ENCODE peak calls at places on chromosomes 3 and 15, in six cellular contexts. V, P, J, F, M and O are unnamed samples.

GRCh38 chr3:73808862-73809509 is 184.2 kb upstream of the PDZRN3 start:
- DNase-seq in F (no peak), V (no peak), J (no peak), P (no peak), M (no peak), O (no peak)

GRCh38 chr15:93043621-93044300 is 45.2 kb downstream of the RGMA start:
- DNase-seq in P (no peak), V (no peak), J (no peak), F (peak), M (no peak), O (no peak)

GRCh38 chr15:101167791-101168462 is 83.9 kb downstream of the CHSY1 start:
- DNase-seq in F (peak), J (no peak), P (no peak), M (peak), V (no peak), O (peak)

GRCh38 chr3:52070724-52071621 is 14.6 kb upstream of the DUSP7 start:
- DNase-seq in F (no peak), P (peak), J (no peak), M (no peak), V (no peak), O (no peak)

GRCh38 chr3:12894629-12895028 is 53.3 kb upstream of the RPL32 start:
- DNase-seq in V (no peak), J (no peak), M (peak), P (no peak), F (no peak), O (no peak)

GRCh38 chr3:22471557-22471956 is 720.5 kb upstream of the ZNF385D start:
- DNase-seq in V (no peak), M (no peak), P (no peak), F (no peak), J (no peak), O (no peak)

GRCh38 chr3:113532698-113533533 is 561 bp downstream of the SIDT1 start:
- DNase-seq in M (no peak), F (no peak), J (no peak), P (peak), V (no peak), O (no peak)

GRCh38 chr3:104632947-104633346 is 733.8 kb upstream of the ALCAM start:
- DNase-seq in V (no peak), F (no peak), P (no peak), M (no peak), J (no peak), O (no peak)

GRCh38 chr3:134646086-134646485 is 4.7 kb downstream of the KY start:
- DNase-seq in M (no peak), P (no peak), V (no peak), J (no peak), F (no peak), O (no peak)

GRCh38 chr3:11610044-11610671 is 33.6 kb downstream of the VGLL4 start:
- DNase-seq in M (peak), J (no peak), F (no peak), V (no peak), P (peak), O (no peak)

GRCh38 chr15:31027948-31028586 is 36.6 kb upstream of the MTMR10 start:
- DNase-seq in P (peak), M (no peak), J (no peak), V (no peak), F (no peak), O (no peak)

GRCh38 chr3:114406922-114407321 is 113.1 kb downstream of the TIGIT start:
- DNase-seq in P (no peak), V (no peak), F (no peak), M (no peak), J (no peak), O (no peak)

GRCh38 chr15:80706161-80706560 is 11.1 kb downstream of the ABHD17C start:
- DNase-seq in V (no peak), J (no peak), P (no peak), F (no peak), M (no peak), O (no peak)

GRCh38 chr15:83602021-83602420 is 51.9 kb upstream of the ADAMTSL3 start:
- DNase-seq in J (no peak), F (no peak), V (no peak), M (no peak), P (no peak), O (peak)

GRCh38 chr3:42552830-42553229 is 28.9 kb downstream of the SEC22C start:
- DNase-seq in F (no peak), V (no peak), J (no peak), M (no peak), P (no peak), O (no peak)

GRCh38 chr3:150410311-150411105 is 2.4 kb downstream of the TSC22D2 start:
- DNase-seq in V (no peak), J (no peak), M (no peak), P (peak), F (peak), O (no peak)

GRCh38 chr15:29690765-29691475 is 131.3 kb downstream of the TJP1 start:
- DNase-seq in J (no peak), V (no peak), P (no peak), F (no peak), M (peak), O (no peak)

GRCh38 chr15:94582368-94582767 is 351.0 kb downstream of the MCTP2 start:
- DNase-seq in F (peak), M (peak), V (peak), J (peak), P (peak), O (peak)

GRCh38 chr3:120177151-120177550 is 82.9 kb upstream of the GSK3B start:
- DNase-seq in P (peak), F (no peak), V (peak), M (peak), J (no peak), O (no peak)

GRCh38 chr3:27728195-27729087 is 6.3 kb upstream of the EOMES start:
- DNase-seq in J (no peak), V (no peak), M (peak), F (peak), P (peak), O (no peak)

GRCh38 chr3:32940726-32941125 is 10.7 kb upstream of the CCR4 start:
- DNase-seq in F (no peak), M (no peak), V (no peak), P (no peak), J (no peak), O (no peak)

GRCh38 chr3:141015486-141015885 is 35.7 kb upstream of the SPSB4 start:
- DNase-seq in J (no peak), V (no peak), M (no peak), P (no peak), F (no peak), O (no peak)

GRCh38 chr3:10192953-10193691 is 28.4 kb downstream of the IRAK2 start:
- DNase-seq in F (peak), P (peak), J (peak), V (no peak), M (peak), O (no peak)

GRCh38 chr3:14725564-14726420 is 50.9 kb downstream of the C3orf20 start:
- DNase-seq in V (no peak), F (no peak), M (no peak), J (no peak), P (no peak), O (no peak)

GRCh38 chr3:13879946-13880810 is at the start of gene WNT7A:
- DNase-seq in P (peak), M (no peak), V (no peak), F (peak), J (no peak), O (no peak)

GRCh38 chr15:77535845-77536244 is 96.9 kb downstream of the LINGO1 start:
- DNase-seq in M (no peak), F (peak), V (no peak), P (no peak), J (no peak), O (peak)
- TF ChIP-seq MAX in M (no peak), F (no peak), V (no peak), P (no peak), J (no peak), O (no peak)

DNA sequence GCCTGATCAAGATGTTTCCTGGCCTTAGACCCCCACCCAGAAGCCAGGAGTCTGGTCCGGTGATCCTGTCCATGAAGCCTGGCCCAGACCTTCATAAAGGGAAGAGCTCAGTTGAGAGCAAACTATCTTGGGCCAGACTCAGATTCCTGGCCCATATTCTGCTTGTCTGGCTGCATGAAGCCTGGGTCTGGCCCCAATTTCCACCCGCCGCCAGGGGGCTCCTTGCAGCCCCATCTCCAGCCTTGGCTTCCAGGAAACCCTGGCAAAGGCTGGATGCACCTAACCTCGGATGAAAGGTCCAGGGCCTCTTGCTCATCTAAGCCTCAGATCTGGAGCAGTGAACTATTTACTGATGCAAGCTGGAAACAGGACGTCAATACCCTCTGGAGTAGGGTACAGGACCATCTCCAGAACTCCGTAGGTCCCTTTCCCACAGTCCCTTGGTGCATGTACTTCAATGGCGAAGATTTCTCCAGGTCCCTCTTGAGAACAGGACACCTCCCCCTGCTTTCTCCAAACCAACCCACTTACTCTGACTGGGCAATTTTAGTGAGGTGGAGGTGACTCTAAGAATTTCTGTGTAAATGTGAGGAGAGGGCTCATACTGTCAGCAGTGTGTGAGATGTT is 5.6 kb downstream of the FOXL2 start:
- DNase-seq in M (peak), J (no peak), V (no peak), F (peak), P (peak), O (peak)
- TF ChIP-seq YY1 in M (no peak), J (no peak), V (peak), F (no peak), P (no peak), O (peak)

GRCh38 chr15:67196672-67197363 is 57.6 kb downstream of the AAGAB start:
- DNase-seq in F (no peak), J (no peak), M (no peak), P (no peak), V (no peak), O (no peak)
- TF ChIP-seq MAX in F (no peak), J (no peak), M (no peak), P (no peak), V (no peak), O (no peak)

DNA sequence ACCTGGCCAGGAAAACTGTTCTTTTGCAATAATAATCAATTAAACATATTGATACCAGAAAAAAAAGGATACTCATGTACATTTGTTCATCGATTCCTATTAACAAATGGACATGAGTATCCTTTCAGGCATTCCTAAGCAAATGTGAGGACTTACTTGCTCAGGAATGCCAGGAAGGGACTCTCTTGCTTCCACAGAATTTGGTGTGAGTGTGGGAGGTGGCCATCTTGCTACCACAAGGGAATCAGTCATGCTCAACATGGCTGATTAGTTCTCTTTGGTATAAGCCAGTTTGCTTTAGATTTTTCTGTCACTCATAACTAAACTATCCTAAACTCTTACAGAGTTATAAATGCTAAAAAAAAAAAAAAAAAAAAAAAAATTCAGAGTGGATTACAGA is 98.8 kb downstream of the PLD1 start:
- DNase-seq in V (no peak), J (no peak), M (no peak), P (no peak), F (no peak), O (no peak)
- TF ChIP-seq YY1 in V (peak), J (no peak), M (no peak), P (no peak), F (no peak), O (no peak)

DNA sequence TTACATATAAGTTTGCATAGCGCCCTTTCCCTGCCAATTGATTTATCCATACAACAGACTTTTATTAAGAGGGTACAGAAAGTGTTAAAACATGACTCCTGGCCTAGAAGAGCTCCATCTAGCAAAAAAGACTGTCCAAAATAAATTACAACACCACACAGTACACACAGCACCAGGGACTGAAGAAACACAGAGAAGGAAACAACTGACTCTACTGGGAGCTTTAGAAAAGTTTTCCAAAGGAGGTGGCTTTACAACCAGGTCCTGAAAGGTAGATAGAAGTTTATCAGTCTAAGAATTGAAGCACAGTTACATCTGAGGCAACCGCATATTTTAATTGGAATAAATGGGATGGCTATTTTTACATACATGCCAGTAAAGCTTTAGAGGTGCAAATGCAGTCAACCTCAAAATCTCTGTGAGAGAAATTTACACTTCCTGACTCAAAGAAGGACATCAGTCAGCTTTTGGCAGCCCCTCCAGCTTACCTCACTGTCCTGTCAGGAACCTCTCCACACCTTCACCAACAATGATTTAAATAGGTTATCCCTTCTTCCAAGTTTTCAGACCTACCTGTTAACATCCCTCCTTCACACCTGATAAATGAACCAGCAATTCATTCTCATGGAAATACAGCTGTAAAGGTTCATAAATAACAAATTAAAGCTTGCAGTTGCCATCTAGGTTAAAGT is 286.2 kb downstream of the SHOX2 start:
- DNase-seq in J (no peak), P (no peak), F (no peak), V (no peak), M (no peak), O (no peak)
- TF ChIP-seq MAX in J (no peak), P (no peak), F (no peak), V (no peak), M (no peak), O (no peak)

GRCh38 chr15:91876187-91876586 is 22.7 kb downstream of the SLCO3A1 start:
- DNase-seq in P (no peak), M (no peak), J (no peak), V (no peak), F (no peak), O (no peak)

GRCh38 chr15:91872356-91873132 is 19.0 kb downstream of the SLCO3A1 start:
- DNase-seq in P (no peak), V (no peak), J (no peak), M (no peak), F (no peak), O (no peak)

GRCh38 chr15:91878319-91878718 is 24.8 kb downstream of the SLCO3A1 start:
- DNase-seq in F (no peak), M (no peak), V (no peak), P (no peak), J (no peak), O (no peak)

GRCh38 chr15:91873133-91873526 is 19.6 kb downstream of the SLCO3A1 start:
- DNase-seq in F (no peak), P (no peak), V (no peak), J (no peak), M (no peak), O (no peak)

DNA sequence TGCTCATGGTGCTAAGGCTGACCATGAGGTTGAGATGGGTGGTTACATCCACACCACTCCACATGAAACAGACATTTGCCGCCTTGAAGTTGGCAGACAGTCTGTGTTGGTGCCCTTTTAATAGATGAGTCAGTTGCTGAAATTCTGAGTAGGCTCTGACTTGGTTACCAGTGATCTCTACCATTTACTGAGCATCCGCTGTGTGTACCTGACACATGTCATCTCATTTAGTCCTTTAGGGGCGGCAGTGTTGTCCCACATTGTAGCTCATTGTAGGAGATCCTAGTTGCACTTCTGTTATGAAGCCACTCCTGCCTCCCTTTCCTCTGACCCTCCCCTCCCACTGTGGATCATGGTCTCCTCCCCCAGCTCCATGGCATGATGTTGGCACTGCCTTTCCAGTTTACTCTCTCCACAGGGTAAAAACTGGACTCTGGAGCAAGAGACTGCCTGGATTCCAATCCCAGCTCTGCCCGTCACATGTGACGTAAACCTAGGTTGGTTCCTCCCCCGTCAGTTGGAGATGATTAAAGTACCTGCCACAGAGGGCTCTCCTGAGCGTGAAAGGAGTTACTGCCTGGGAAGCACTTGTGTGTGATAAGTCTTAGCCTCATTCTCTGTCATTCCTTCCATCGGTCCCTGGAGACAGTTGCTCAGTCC is 21.6 kb downstream of the SLCO3A1 start:
- DNase-seq in J (no peak), F (no peak), P (no peak), V (no peak), M (no peak), O (no peak)
- TF ChIP-seq YY1 in J (no peak), F (no peak), P (no peak), V (no peak), M (no peak), O (no peak)

GRCh38 chr15:67100808-67101581 is 35.6 kb downstream of the SMAD3 start:
- DNase-seq in M (no peak), P (no peak), F (no peak), V (no peak), J (peak), O (no peak)
- TF ChIP-seq MAX in M (no peak), P (no peak), F (no peak), V (no peak), J (peak), O (no peak)

GRCh38 chr15:63019539-63020109 is 22.9 kb upstream of the TPM1 start:
- DNase-seq in J (no peak), P (no peak), M (peak), V (no peak), F (no peak), O (peak)

GRCh38 chr15:63022663-63023062 is 19.9 kb upstream of the TPM1 start:
- DNase-seq in J (no peak), P (no peak), F (no peak), V (no peak), M (no peak), O (no peak)

GRCh38 chr15:63022181-63022580 is 20.4 kb upstream of the TPM1 start:
- DNase-seq in P (no peak), J (no peak), V (no peak), F (no peak), M (no peak), O (no peak)

GRCh38 chr15:63020128-63020527 is 22.4 kb upstream of the TPM1 start:
- DNase-seq in M (no peak), F (no peak), V (no peak), J (no peak), P (no peak), O (no peak)

GRCh38 chr15:63021031-63021430 is 21.5 kb upstream of the TPM1 start:
- DNase-seq in V (no peak), P (no peak), J (no peak), M (no peak), F (no peak), O (no peak)
- TF ChIP-seq YY1 in V (no peak), P (no peak), J (no peak), M (no peak), F (no peak), O (no peak)